ENCODE peak calls at places on chromosomes 5 and 9, in five cellular contexts. Z, M, C, B and S are unnamed samples.

GRCh38 chr5:31404325-31404724 is 127.6 kb downstream of the DROSHA start:
- DNase-seq in M (no peak), C (no peak), Z (no peak), B (no peak), S (peak)

GRCh38 chr5:2415678-2416077 is 335.8 kb downstream of the IRX2 start:
- DNase-seq in Z (no peak), C (no peak), M (no peak), B (no peak), S (no peak)

GRCh38 chr5:176654856-176655255 is 7.6 kb downstream of the TSPAN17 start:
- DNase-seq in Z (no peak), C (no peak), M (no peak), B (no peak), S (no peak)

GRCh38 chr5:32339198-32339597 is 26.5 kb upstream of the MTMR12 start:
- DNase-seq in Z (no peak), C (no peak), B (no peak), M (no peak), S (peak)

GRCh38 chr5:135239461-135240282 is 159.4 kb downstream of the MACROH2A1 start:
- DNase-seq in C (no peak), B (no peak), Z (peak), M (no peak), S (peak)

GRCh38 chr5:3122985-3123762 is 371.7 kb upstream of the IRX2 start:
- DNase-seq in M (no peak), B (no peak), C (no peak), Z (no peak), S (no peak)

GRCh38 chr5:32785639-32786216 is 74.6 kb downstream of the NPR3 start:
- DNase-seq in B (no peak), M (no peak), C (no peak), Z (no peak), S (peak)

GRCh38 chr9:131923766-131924165 is 155.9 kb downstream of the MED27 start:
- DNase-seq in M (no peak), B (no peak), Z (no peak), C (no peak), S (peak)

GRCh38 chr9:126491256-126491879 is 122.4 kb upstream of the LMX1B start:
- DNase-seq in M (peak), B (no peak), C (peak), Z (peak), S (peak)

GRCh38 chr5:163463063-163463435 is 2.6 kb downstream of the HMMR start:
- DNase-seq in C (no peak), M (no peak), B (no peak), Z (no peak), S (no peak)
- H3K4me3 ChIP-seq in C (no peak), M (no peak), B (no peak), Z (no peak), S (no peak)

DNA sequence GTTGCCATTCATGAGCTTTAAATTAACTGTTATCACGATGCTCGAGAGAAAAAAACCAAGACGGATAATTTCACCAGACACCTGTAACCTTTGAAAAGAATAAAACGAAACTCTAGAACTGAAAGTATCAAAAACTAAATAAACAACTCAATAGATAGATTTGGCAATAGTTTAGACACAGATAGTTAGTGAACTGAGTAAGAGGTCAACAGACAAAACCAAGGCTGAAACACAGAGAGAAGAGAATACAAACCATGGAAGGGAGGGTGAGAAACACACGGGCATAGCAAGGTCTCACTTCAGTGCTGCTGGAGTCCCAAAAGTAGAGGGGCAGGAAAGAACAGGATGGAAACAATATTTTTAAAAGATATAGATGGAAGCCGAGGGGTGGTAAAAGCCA is 3.3 kb upstream of the OR2V1 start:
- DNase-seq in B (no peak), C (no peak), M (no peak), Z (no peak), S (no peak)
- H3K4me3 ChIP-seq in B (no peak), C (no peak), M (no peak), Z (no peak), S (no peak)

DNA sequence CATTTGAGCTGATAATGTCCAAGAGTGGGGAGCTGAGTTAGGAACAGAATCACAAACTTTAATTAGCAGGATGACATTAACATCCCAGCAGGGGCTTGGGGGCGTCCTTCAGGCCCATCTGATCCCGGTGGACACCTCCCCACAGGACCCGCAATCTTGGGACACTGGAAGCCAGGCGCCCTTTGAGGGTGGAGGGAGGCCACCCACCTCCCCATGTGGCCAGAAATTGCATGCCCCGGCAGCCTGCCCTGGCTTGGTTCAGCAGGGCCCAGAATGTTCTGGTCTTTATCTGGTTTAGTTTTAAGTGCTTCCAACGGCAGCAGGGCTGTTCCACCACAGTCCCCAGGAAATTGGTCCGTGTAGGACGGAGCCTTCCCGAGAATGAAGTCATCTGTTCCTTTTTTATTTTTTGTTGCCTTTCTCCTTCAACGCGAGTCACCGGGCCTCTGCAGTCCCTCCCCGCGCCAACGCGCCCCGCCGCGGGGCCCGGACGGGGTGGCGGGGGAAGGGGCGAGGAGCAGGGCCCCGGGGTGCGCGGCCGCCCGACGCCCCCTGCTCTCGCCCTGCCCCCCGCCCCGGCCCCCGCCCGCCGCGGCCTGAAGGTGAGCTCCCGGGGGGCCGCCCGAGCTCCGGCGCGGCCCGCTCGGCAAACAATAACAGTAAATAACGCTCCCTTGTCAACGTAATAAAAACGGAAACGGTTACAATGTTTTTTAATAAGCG is 207.9 kb downstream of the C9orf50 start:
- DNase-seq in M (peak), C (peak), Z (peak), B (peak), S (peak)
- H3K4me3 ChIP-seq in M (peak), C (peak), Z (peak), B (peak), S (peak)

DNA sequence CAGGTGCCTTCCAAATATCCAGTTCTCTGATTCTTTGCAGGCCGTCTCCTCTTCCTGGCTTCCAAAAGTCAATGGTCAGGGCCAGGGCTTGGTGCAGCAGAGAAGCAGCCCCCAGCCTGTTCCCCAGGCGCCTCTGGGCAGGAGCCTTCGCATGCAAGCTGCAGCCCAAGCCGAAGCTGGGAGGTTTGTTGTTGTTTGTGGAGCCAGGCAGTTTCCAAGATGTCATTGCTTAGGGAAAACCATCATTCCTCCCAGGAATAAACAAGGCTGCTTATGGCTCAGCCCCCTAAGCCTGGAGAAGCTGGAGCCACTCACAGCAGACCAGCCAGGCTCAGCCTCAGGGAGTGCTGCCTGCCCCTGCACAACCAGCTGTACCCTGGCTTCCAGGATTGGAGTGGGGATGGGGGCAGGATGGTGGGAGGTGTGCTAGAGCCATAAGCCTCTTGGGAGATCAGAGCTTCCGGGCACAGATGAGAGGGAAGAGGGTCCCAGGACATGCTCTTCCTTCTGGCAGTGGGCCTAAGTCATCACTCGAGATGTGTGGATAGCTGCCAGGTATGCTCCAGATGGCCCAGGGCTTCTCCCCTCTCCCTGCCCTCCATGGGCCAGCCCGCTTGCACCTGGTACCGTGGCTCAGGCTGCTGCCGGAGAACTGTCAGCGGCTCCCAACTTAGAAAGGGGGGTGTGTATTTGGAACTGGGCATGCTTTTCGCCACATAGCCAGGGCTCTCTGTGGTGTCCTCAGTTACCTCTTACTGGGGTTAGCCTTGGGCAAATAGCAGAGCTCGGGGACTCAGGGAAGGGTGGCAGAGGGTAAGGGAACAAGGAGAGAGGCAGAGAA is 105.2 kb downstream of the RGS3 start:
- DNase-seq in Z (no peak), B (no peak), M (no peak), C (peak), S (no peak)
- H3K4me3 ChIP-seq in Z (no peak), B (no peak), M (no peak), C (no peak), S (no peak)

GRCh38 chr9:123235448-123235847 is 32.9 kb downstream of the STRBP start:
- DNase-seq in M (no peak), C (no peak), Z (no peak), B (no peak), S (no peak)

GRCh38 chr9:123232332-123232731 is 36.1 kb downstream of the STRBP start:
- DNase-seq in C (no peak), Z (no peak), M (no peak), B (no peak), S (no peak)

GRCh38 chr9:123237220-123237619 is 31.2 kb downstream of the STRBP start:
- DNase-seq in Z (no peak), C (no peak), B (no peak), M (no peak), S (no peak)

GRCh38 chr9:123238364-123238763 is 30.0 kb downstream of the STRBP start:
- DNase-seq in B (no peak), M (no peak), C (no peak), Z (no peak), S (no peak)

DNA sequence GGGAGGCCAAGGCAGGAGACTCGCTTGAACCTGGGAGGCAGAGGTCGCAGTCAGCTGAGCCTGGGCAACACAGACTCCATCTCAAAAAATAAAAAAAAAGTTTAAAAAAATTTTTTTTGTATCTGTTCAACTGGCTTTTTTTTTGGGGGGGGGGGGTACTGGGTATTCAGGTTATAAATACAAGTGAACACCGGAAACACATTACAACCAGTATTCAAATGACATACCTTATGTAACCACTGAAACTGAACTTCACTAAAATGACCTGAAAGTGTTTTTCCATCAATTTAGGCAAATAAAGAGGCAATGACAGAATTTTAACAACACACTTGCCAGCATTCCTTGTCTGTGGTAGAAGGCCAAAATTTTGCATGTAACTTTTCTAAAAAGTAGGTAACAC is 33.5 kb downstream of the STRBP start:
- DNase-seq in C (no peak), M (no peak), B (no peak), Z (no peak), S (no peak)
- H3K4me3 ChIP-seq in C (no peak), M (no peak), B (no peak), Z (no peak), S (no peak)

GRCh38 chr9:128636024-128636390 is 20.6 kb downstream of the DYNC2I2 start:
- DNase-seq in B (peak), Z (peak), C (peak), M (no peak), S (no peak)

GRCh38 chr9:128636556-128637530 is 19.8 kb downstream of the DYNC2I2 start:
- DNase-seq in B (no peak), Z (no peak), M (no peak), C (peak), S (no peak)

GRCh38 chr9:128634651-128635262 is 21.9 kb downstream of the DYNC2I2 start:
- DNase-seq in Z (no peak), C (peak), M (no peak), B (no peak), S (no peak)

GRCh38 chr9:128634111-128634510 is 22.5 kb downstream of the DYNC2I2 start:
- DNase-seq in B (no peak), Z (no peak), C (no peak), M (no peak), S (no peak)

GRCh38 chr9:128635266-128636023 is 21.2 kb downstream of the DYNC2I2 start:
- DNase-seq in M (peak), Z (peak), C (peak), B (peak), S (peak)
- H3K4me3 ChIP-seq in M (no peak), Z (no peak), C (no peak), B (peak), S (no peak)

DNA sequence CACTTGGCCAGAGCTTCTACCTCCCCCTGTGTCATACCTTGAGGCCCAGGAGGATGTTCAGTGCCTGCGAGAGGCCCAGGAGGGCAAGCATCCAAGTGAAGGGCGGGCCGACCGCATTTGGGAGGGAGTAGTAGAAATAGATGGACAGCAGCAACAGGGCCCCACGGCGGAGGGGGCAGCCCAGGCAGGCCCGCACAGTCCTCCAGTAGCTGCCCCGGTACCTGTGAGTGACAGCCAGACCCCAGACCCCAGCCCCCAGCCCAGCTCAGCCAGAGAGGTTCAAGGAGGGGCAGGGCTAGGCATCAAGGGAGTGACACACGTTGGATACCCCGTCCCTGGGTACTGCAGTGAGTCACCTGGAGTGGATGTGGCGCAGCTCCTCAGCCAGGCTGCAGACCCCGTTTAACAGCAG is 1.4 kb downstream of the STING1 start:
- DNase-seq in M (no peak), B (peak), Z (peak), C (peak), S (peak)
- H3K4me3 ChIP-seq in M (peak), B (peak), Z (peak), C (peak), S (peak)

GRCh38 chr5:110512266-110512665 is 214.2 kb downstream of the TMEM232 start:
- DNase-seq in Z (no peak), M (no peak), C (no peak), B (no peak), S (no peak)
- H3K4me3 ChIP-seq in Z (no peak), M (no peak), C (no peak), B (no peak), S (no peak)

DNA sequence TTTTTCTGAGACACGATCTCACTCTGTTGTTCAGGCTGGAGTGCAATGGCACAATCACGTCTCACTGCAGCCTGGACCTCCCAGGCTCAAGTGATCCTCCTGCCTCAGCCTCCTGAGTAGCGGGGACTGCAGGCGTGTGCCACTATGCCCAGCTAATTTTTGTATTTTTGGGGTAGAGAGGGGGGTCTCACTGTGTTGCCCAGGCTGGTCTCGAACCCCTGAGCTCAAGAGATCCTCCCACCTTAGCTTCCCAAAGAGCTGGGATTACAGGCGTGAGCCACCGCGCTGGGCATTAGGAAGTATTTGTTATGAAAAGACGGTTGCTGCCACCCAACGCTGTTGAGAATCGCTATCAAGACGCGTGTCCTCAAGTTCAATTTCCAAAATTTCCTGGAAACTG is 180.9 kb upstream of the TBCA start:
- DNase-seq in Z (no peak), C (no peak), M (no peak), B (no peak), S (no peak)
- H3K4me3 ChIP-seq in Z (no peak), C (no peak), M (no peak), B (no peak), S (no peak)

GRCh38 chr5:119340597-119341218 is 15.1 kb upstream of the TNFAIP8 start:
- DNase-seq in Z (no peak), M (no peak), C (no peak), B (no peak), S (no peak)
- H3K4me3 ChIP-seq in Z (no peak), M (no peak), C (no peak), B (peak), S (no peak)